ENCODE peak calls at places on chromosomes 3 and 15, in six cellular contexts. One of them, this sample, is unnamed.

GRCh38 chr3:36992806-36993325 is at the start of gene EPM2AIP1:
- DNase-seq in EL: no peak
- DNase-seq in left ventricle myocardium inferior: no peak
- DNase-seq in neural crest cell: no peak
- DNase-seq in H1: peak; percentile 85
- DNase-seq in A172: no peak
- DNase-seq in this sample: no peak

GRCh38 chr3:18740631-18741583 is 315.8 kb upstream of the SATB1 start:
- DNase-seq in left ventricle myocardium inferior: no peak
- DNase-seq in A172: no peak
- DNase-seq in EL: no peak
- DNase-seq in neural crest cell: no peak
- DNase-seq in H1: no peak
- DNase-seq in this sample: no peak

GRCh38 chr15:92394327-92395175 is 870 bp downstream of the ST8SIA2 start:
- DNase-seq in neural crest cell: peak; percentile 74
- DNase-seq in EL: no peak
- DNase-seq in A172: no peak
- DNase-seq in H1: peak; percentile 77
- DNase-seq in left ventricle myocardium inferior: no peak
- DNase-seq in this sample: no peak

GRCh38 chr3:105145516-105145915 is 221.2 kb upstream of the ALCAM start:
- DNase-seq in neural crest cell: no peak
- DNase-seq in A172: no peak
- DNase-seq in left ventricle myocardium inferior: no peak
- DNase-seq in EL: no peak
- DNase-seq in H1: no peak
- DNase-seq in this sample: no peak

GRCh38 chr15:33448961-33449611 is 138.3 kb downstream of the RYR3 start:
- DNase-seq in A172: no peak
- DNase-seq in EL: no peak
- DNase-seq in neural crest cell: no peak
- DNase-seq in H1: no peak
- DNase-seq in left ventricle myocardium inferior: no peak
- DNase-seq in this sample: no peak

GRCh38 chr3:172586447-172586846 is 63.2 kb upstream of the TNFSF10 start:
- DNase-seq in A172: no peak
- DNase-seq in H1: no peak
- DNase-seq in left ventricle myocardium inferior: no peak
- DNase-seq in EL: no peak
- DNase-seq in neural crest cell: no peak
- DNase-seq in this sample: no peak

GRCh38 chr3:66499881-66500574 is 794 bp downstream of the LRIG1 start:
- DNase-seq in H1: peak; percentile 62
- DNase-seq in A172: no peak
- DNase-seq in left ventricle myocardium inferior: peak; percentile 46
- DNase-seq in EL: peak; percentile 23
- DNase-seq in neural crest cell: peak; percentile 29
- DNase-seq in this sample: no peak

GRCh38 chr3:153963012-153963411 is 158.2 kb upstream of the ARHGEF26 start:
- DNase-seq in left ventricle myocardium inferior: no peak
- DNase-seq in EL: no peak
- DNase-seq in A172: no peak
- DNase-seq in H1: no peak
- DNase-seq in neural crest cell: no peak
- DNase-seq in this sample: no peak

GRCh38 chr3:4977889-4978258 is 1.4 kb upstream of the BHLHE40 start:
- DNase-seq in neural crest cell: no peak
- DNase-seq in left ventricle myocardium inferior: no peak
- DNase-seq in H1: no peak
- DNase-seq in A172: peak; percentile 54
- DNase-seq in EL: no peak
- DNase-seq in this sample: no peak

GRCh38 chr3:17783426-17783825 is 41.0 kb upstream of the TBC1D5 start:
- DNase-seq in H1: no peak
- DNase-seq in EL: no peak
- DNase-seq in left ventricle myocardium inferior: no peak
- DNase-seq in A172: no peak
- DNase-seq in neural crest cell: no peak
- DNase-seq in this sample: no peak

GRCh38 chr3:127324080-127324479 is 36.2 kb upstream of the PRR20G start:
- DNase-seq in H1: no peak
- DNase-seq in A172: no peak
- DNase-seq in EL: no peak
- DNase-seq in left ventricle myocardium inferior: no peak
- DNase-seq in neural crest cell: no peak
- DNase-seq in this sample: no peak

GRCh38 chr3:186713499-186713898 is 3.7 kb upstream of the KNG1 start:
- DNase-seq in H1: no peak
- DNase-seq in neural crest cell: no peak
- DNase-seq in A172: no peak
- DNase-seq in EL: no peak
- DNase-seq in left ventricle myocardium inferior: no peak
- DNase-seq in this sample: no peak

GRCh38 chr15:73873889-73874511 is 636 bp downstream of the TBC1D21 start:
- DNase-seq in A172: peak; percentile 59
- DNase-seq in H1: no peak
- DNase-seq in neural crest cell: peak; percentile 29
- DNase-seq in EL: peak; percentile 53
- DNase-seq in left ventricle myocardium inferior: no peak
- DNase-seq in this sample: no peak

GRCh38 chr3:190083631-190084030 is 37.1 kb downstream of the P3H2 start:
- DNase-seq in neural crest cell: no peak
- DNase-seq in H1: no peak
- DNase-seq in EL: no peak
- DNase-seq in A172: no peak
- DNase-seq in left ventricle myocardium inferior: no peak
- DNase-seq in this sample: no peak

GRCh38 chr3:133362539-133362938 is 37.3 kb upstream of the BFSP2 start:
- DNase-seq in A172: no peak
- DNase-seq in EL: no peak
- DNase-seq in left ventricle myocardium inferior: no peak
- DNase-seq in H1: no peak
- DNase-seq in neural crest cell: no peak
- DNase-seq in this sample: no peak

GRCh38 chr15:88431441-88431840 is 35.7 kb downstream of the MRPL46 start:
- DNase-seq in EL: no peak
- DNase-seq in neural crest cell: no peak
- DNase-seq in A172: no peak
- DNase-seq in H1: no peak
- DNase-seq in left ventricle myocardium inferior: no peak
- DNase-seq in this sample: no peak

GRCh38 chr3:19886404-19886803 is 47.6 kb downstream of the EFHB start:
- DNase-seq in H1: no peak
- DNase-seq in A172: no peak
- DNase-seq in left ventricle myocardium inferior: no peak
- DNase-seq in neural crest cell: no peak
- DNase-seq in EL: no peak
- DNase-seq in this sample: no peak

GRCh38 chr15:70361891-70362290 is 264.2 kb upstream of the TLE3 start:
- DNase-seq in EL: no peak
- DNase-seq in neural crest cell: no peak
- DNase-seq in H1: no peak
- DNase-seq in A172: no peak
- DNase-seq in left ventricle myocardium inferior: no peak
- DNase-seq in this sample: no peak

GRCh38 chr3:12273045-12273695 is 15.7 kb upstream of the PPARG start:
- DNase-seq in EL: no peak
- DNase-seq in H1: no peak
- DNase-seq in left ventricle myocardium inferior: no peak
- DNase-seq in neural crest cell: no peak
- DNase-seq in A172: no peak
- DNase-seq in this sample: no peak

GRCh38 chr3:157819826-157820517 is 286.2 kb downstream of the SHOX2 start:
- DNase-seq in A172: no peak
- DNase-seq in H1: no peak
- DNase-seq in EL: no peak
- DNase-seq in neural crest cell: no peak
- DNase-seq in left ventricle myocardium inferior: no peak
- DNase-seq in this sample: no peak

GRCh38 chr15:101179341-101180153 is 72.3 kb downstream of the CHSY1 start:
- DNase-seq in H1: no peak
- DNase-seq in EL: peak; percentile 75
- DNase-seq in A172: no peak
- DNase-seq in left ventricle myocardium inferior: no peak
- DNase-seq in neural crest cell: no peak
- DNase-seq in this sample: no peak

GRCh38 chr3:197913981-197914380 is 36.0 kb upstream of the RPL35A start:
- DNase-seq in neural crest cell: no peak
- DNase-seq in H1: no peak
- DNase-seq in left ventricle myocardium inferior: no peak
- DNase-seq in A172: no peak
- DNase-seq in EL: no peak
- DNase-seq in this sample: no peak

GRCh38 chr3:71006810-71007785 is 576.4 kb downstream of the FOXP1 start:
- DNase-seq in left ventricle myocardium inferior: no peak
- DNase-seq in A172: peak; percentile 21
- DNase-seq in EL: no peak
- DNase-seq in neural crest cell: no peak
- DNase-seq in H1: no peak
- DNase-seq in this sample: no peak

GRCh38 chr3:129211772-129212171 is 28.1 kb upstream of the CNBP start:
- DNase-seq in neural crest cell: no peak
- DNase-seq in H1: no peak
- DNase-seq in A172: peak; percentile 100
- DNase-seq in left ventricle myocardium inferior: peak; percentile 67
- DNase-seq in EL: peak; percentile 79
- DNase-seq in this sample: peak; percentile 11

GRCh38 chr3:45673273-45673672 is 15.9 kb upstream of the SACM1L start:
- DNase-seq in A172: no peak
- DNase-seq in left ventricle myocardium inferior: no peak
- DNase-seq in H1: no peak
- DNase-seq in EL: no peak
- DNase-seq in neural crest cell: no peak
- DNase-seq in this sample: no peak

GRCh38 chr3:184740509-184741258 is 28.8 kb upstream of the MAGEF1 start:
- DNase-seq in EL: peak; percentile 60
- DNase-seq in H1: no peak
- DNase-seq in A172: peak; percentile 73
- DNase-seq in left ventricle myocardium inferior: no peak
- DNase-seq in neural crest cell: no peak
- DNase-seq in this sample: no peak